ENCODE peak calls at places on chromosomes 11 and 22, in nine cellular contexts. L is skeletal muscle cell; R is right lobe of liver; W is LoVo; G is activated T-cell treated with anti-CD3 and anti-CD28 coated beads for 1 hour; O is GM04504; V is stimulated activated CD8-positive, alpha-beta memory T cell treated with anti-CD3 and anti-CD28 coated beads, Interleukin-15, amount 100 ng/mL, for 4 hours; E is OCI-M1; N is memory B cell. J is an unnamed sample.

GRCh38 chr11:125170001-125170405 is 5.5 kb downstream of the PKNOX2 start:
- DNase-seq in W (no peak), E (no peak), R (no peak), L (no peak), V (no peak), N (no peak), G (no peak), O (no peak), J (no peak)

GRCh38 chr11:13955971-13956421 is 6.5 kb upstream of the SPON1 start:
- DNase-seq in R (no peak), L (no peak), W (peak; percentile 74), V (no peak), O (no peak), E (peak; percentile 72), G (peak; percentile 49), N (peak; percentile 58), J (no peak)

GRCh38 chr11:16862733-16863132 is 124.3 kb downstream of the C11orf58 start:
- DNase-seq in L (no peak), V (no peak), W (no peak), G (no peak), E (no peak), R (no peak), N (no peak), O (peak; percentile 17), J (no peak)

GRCh38 chr11:120168960-120169681 is 31.2 kb upstream of the TRIM29 start:
- DNase-seq in R (peak; percentile 74), L (no peak), N (no peak), W (peak; percentile 50), E (peak; percentile 77), O (no peak), G (peak; percentile 45), V (no peak), J (no peak)

GRCh38 chr11:65392186-65392829 is 5.9 kb downstream of the FRMD8 start:
- DNase-seq in V (no peak), L (no peak), R (no peak), W (no peak), E (no peak), G (no peak), N (no peak), O (no peak), J (no peak)

GRCh38 chr11:113574586-113574985 is 99.4 kb upstream of the DRD2 start:
- DNase-seq in G (no peak), W (no peak), V (no peak), O (no peak), N (no peak), L (no peak), R (no peak), E (no peak), J (no peak)

GRCh38 chr22:49585695-49586243 is 241.9 kb downstream of the BRD1 start:
- DNase-seq in R (no peak), N (no peak), L (no peak), E (no peak), V (no peak), O (no peak), G (no peak), W (no peak), J (no peak)

GRCh38 chr11:5476184-5476819 is 12.2 kb upstream of the OR52D1 start:
- DNase-seq in R (no peak), N (peak; percentile 11), G (peak; percentile 20), V (no peak), L (peak; percentile 12), O (peak; percentile 18), W (peak; percentile 47), E (peak; percentile 74), J (peak; percentile 10)

GRCh38 chr11:35011944-35012343 is 95.5 kb downstream of the PDHX start:
- DNase-seq in O (no peak), V (no peak), W (no peak), L (no peak), R (no peak), N (no peak), G (no peak), E (no peak), J (no peak)

GRCh38 chr22:50505776-50506610 is 1.5 kb downstream of the LMF2 start:
- DNase-seq in W (no peak), G (no peak), E (no peak), R (no peak), O (no peak), V (no peak), L (no peak), N (no peak), J (no peak)

GRCh38 chr22:32413715-32414114 is 1.7 kb upstream of the RTCB start:
- DNase-seq in E (peak; percentile 59), L (no peak), V (no peak), G (no peak), N (no peak), O (no peak), R (no peak), W (no peak), J (no peak)

GRCh38 chr11:30991376-30991775 is 378.2 kb downstream of the DCDC1 start:
- DNase-seq in E (no peak), W (no peak), L (no peak), G (no peak), R (peak; percentile 53), N (no peak), V (no peak), O (no peak), J (no peak)

GRCh38 chr11:16945671-16946469 is 68.3 kb downstream of the PLEKHA7 start:
- DNase-seq in N (peak; percentile 23), O (peak; percentile 5), R (peak; percentile 73), G (no peak), L (no peak), E (peak; percentile 83), W (peak; percentile 66), V (peak; percentile 0), J (peak; percentile 2)

GRCh38 chr11:119181677-119182412 is 3.4 kb upstream of the NHERF4 start:
- DNase-seq in E (peak; percentile 29), V (no peak), O (no peak), W (no peak), G (no peak), L (no peak), N (no peak), R (no peak), J (no peak)

GRCh38 chr22:26324150-26324549 is 104.9 kb upstream of the ASPHD2 start:
- DNase-seq in V (no peak), E (no peak), N (no peak), R (no peak), G (no peak), L (no peak), O (no peak), W (no peak), J (no peak)

GRCh38 chr11:63768232-63769043 is at the start of gene ZFTA:
- DNase-seq in N (peak; percentile 73), R (peak; percentile 75), W (peak; percentile 56), L (no peak), E (peak; percentile 68), V (peak; percentile 46), O (no peak), G (peak; percentile 54), J (no peak)

GRCh38 chr22:19988331-19988808 is 28.3 kb downstream of the ARVCF start:
- DNase-seq in V (no peak), L (no peak), R (peak; percentile 51), N (no peak), W (no peak), E (no peak), G (no peak), O (no peak), J (no peak)

GRCh38 chr11:78039919-78040671 is 17.0 kb upstream of the KCTD14 start:
- DNase-seq in R (peak; percentile 74), L (peak; percentile 73), G (peak; percentile 2), N (no peak), O (peak; percentile 61), E (peak; percentile 99), W (peak; percentile 88), V (peak; percentile 5), J (peak; percentile 63)